ENCODE peak calls at places on chromosomes 16 and 17, in five cellular contexts. F, K, E, U and S are unnamed samples.

GRCh38 chr17:65438708-65439294 is 122.6 kb downstream of the AXIN2 start:
- DNase-seq in F (no peak), K (no peak), E (no peak), U (no peak), S (no peak)

GRCh38 chr17:79082311-79083190 is 7.9 kb downstream of the ENGASE start:
- DNase-seq in F (peak), K (no peak), E (no peak), U (no peak), S (no peak)

GRCh38 chr16:10888320-10888937 is 11.4 kb downstream of the CIITA start:
- DNase-seq in F (no peak), K (no peak), E (no peak), U (no peak), S (no peak)

GRCh38 chr17:28938552-28938951 is 12.8 kb downstream of the PHF12 start:
- DNase-seq in F (peak), K (no peak), E (no peak), U (peak), S (no peak)

GRCh38 chr17:199806-200603 is 18.6 kb upstream of the DOC2B start:
- DNase-seq in F (peak), K (no peak), E (no peak), U (no peak), S (no peak)

GRCh38 chr16:88754912-88755744 is 29.9 kb downstream of the PIEZO1 start:
- DNase-seq in F (no peak), K (no peak), E (no peak), U (no peak), S (no peak)

GRCh38 chr17:2156666-2157065 is 101.8 kb downstream of the HIC1 start:
- DNase-seq in F (no peak), K (no peak), E (no peak), U (no peak), S (no peak)

GRCh38 chr17:58421711-58422110 is 4.4 kb upstream of the RNF43 start:
- DNase-seq in F (no peak), K (no peak), E (no peak), U (no peak), S (no peak)

GRCh38 chr16:65884018-65884417 is 482.5 kb upstream of the CDH5 start:
- DNase-seq in F (no peak), K (no peak), E (no peak), U (no peak), S (no peak)

GRCh38 chr17:7352559-7352889 is 562 bp downstream of the KCTD11 start:
- DNase-seq in F (no peak), K (no peak), E (no peak), U (no peak), S (no peak)

GRCh38 chr17:42548070-42548837 is 4.5 kb upstream of the HSD17B1 start:
- DNase-seq in F (no peak), K (no peak), E (no peak), U (no peak), S (no peak)

GRCh38 chr16:1498899-1499676 is 5.9 kb downstream of the TELO2 start:
- DNase-seq in F (no peak), K (no peak), E (no peak), U (no peak), S (no peak)

GRCh38 chr16:3625331-3625730 is 13.9 kb upstream of the SLX4 start:
- DNase-seq in F (no peak), K (no peak), E (no peak), U (no peak), S (no peak)

GRCh38 chr16:30949655-30950515 is 1.0 kb downstream of the ORAI3 start:
- DNase-seq in F (peak), K (peak), E (peak), U (no peak), S (peak)

GRCh38 chr17:49985310-49985990 is 9.6 kb downstream of the DLX3 start:
- DNase-seq in F (no peak), K (no peak), E (no peak), U (no peak), S (no peak)

GRCh38 chr16:70735141-70735979 is 49.5 kb upstream of the MTSS2 start:
- DNase-seq in F (peak), K (no peak), E (no peak), U (no peak), S (no peak)